ENCODE peak calls at places on chromosomes 16 and 17, in seven cellular contexts. One of them, this sample, is unnamed.

GRCh38 chr16:31664683-31665482 is 137.2 kb downstream of the AHSP start:
- DNase-seq in occipital lobe: no peak
- DNase-seq in stimulated activated CD4-positive, alpha-beta T cell treated with anti-CD3 and anti-CD28 coated beads, Interleukin-4, amount 100 ng/mL, for 24 hours: no peak
- DNase-seq in nucleus accumbens: no peak
- DNase-seq in amniotic stem cell: no peak
- DNase-seq in EL: peak
- DNase-seq in GM13977: no peak
- DNase-seq in this sample: no peak

GRCh38 chr16:4200000-4200780 is 41.7 kb downstream of the SRL start:
- DNase-seq in EL: peak
- DNase-seq in GM13977: no peak
- DNase-seq in nucleus accumbens: peak
- DNase-seq in stimulated activated CD4-positive, alpha-beta T cell treated with anti-CD3 and anti-CD28 coated beads, Interleukin-4, amount 100 ng/mL, for 24 hours: peak
- DNase-seq in occipital lobe: no peak
- DNase-seq in amniotic stem cell: peak
- DNase-seq in this sample: peak

GRCh38 chr17:40953876-40954275 is 12.9 kb downstream of the KRT39 start:
- DNase-seq in amniotic stem cell: no peak
- DNase-seq in GM13977: no peak
- DNase-seq in occipital lobe: no peak
- DNase-seq in nucleus accumbens: no peak
- DNase-seq in stimulated activated CD4-positive, alpha-beta T cell treated with anti-CD3 and anti-CD28 coated beads, Interleukin-4, amount 100 ng/mL, for 24 hours: peak
- DNase-seq in EL: peak
- DNase-seq in this sample: no peak

GRCh38 chr16:53369921-53370320 is 64.3 kb upstream of the RBL2 start:
- DNase-seq in stimulated activated CD4-positive, alpha-beta T cell treated with anti-CD3 and anti-CD28 coated beads, Interleukin-4, amount 100 ng/mL, for 24 hours: no peak
- DNase-seq in occipital lobe: no peak
- DNase-seq in amniotic stem cell: no peak
- DNase-seq in GM13977: no peak
- DNase-seq in nucleus accumbens: no peak
- DNase-seq in EL: peak
- DNase-seq in this sample: peak

GRCh38 chr17:49566668-49567071 is 9.0 kb upstream of the NXPH3 start:
- DNase-seq in occipital lobe: no peak
- DNase-seq in EL: no peak
- DNase-seq in GM13977: no peak
- DNase-seq in stimulated activated CD4-positive, alpha-beta T cell treated with anti-CD3 and anti-CD28 coated beads, Interleukin-4, amount 100 ng/mL, for 24 hours: no peak
- DNase-seq in amniotic stem cell: no peak
- DNase-seq in nucleus accumbens: no peak
- DNase-seq in this sample: no peak

GRCh38 chr17:8960325-8961144 is 5.0 kb downstream of the PIK3R5 start:
- DNase-seq in amniotic stem cell: no peak
- DNase-seq in GM13977: no peak
- DNase-seq in stimulated activated CD4-positive, alpha-beta T cell treated with anti-CD3 and anti-CD28 coated beads, Interleukin-4, amount 100 ng/mL, for 24 hours: no peak
- DNase-seq in EL: no peak
- DNase-seq in nucleus accumbens: no peak
- DNase-seq in occipital lobe: no peak
- DNase-seq in this sample: no peak

GRCh38 chr16:51592013-51592501 is 441.0 kb upstream of the SALL1 start:
- DNase-seq in EL: no peak
- DNase-seq in occipital lobe: no peak
- DNase-seq in nucleus accumbens: no peak
- DNase-seq in amniotic stem cell: no peak
- DNase-seq in stimulated activated CD4-positive, alpha-beta T cell treated with anti-CD3 and anti-CD28 coated beads, Interleukin-4, amount 100 ng/mL, for 24 hours: no peak
- DNase-seq in GM13977: no peak
- DNase-seq in this sample: no peak

GRCh38 chr17:67850991-67851631 is 25.8 kb downstream of the BPTF start:
- DNase-seq in amniotic stem cell: no peak
- DNase-seq in EL: no peak
- DNase-seq in occipital lobe: no peak
- DNase-seq in GM13977: no peak
- DNase-seq in nucleus accumbens: no peak
- DNase-seq in stimulated activated CD4-positive, alpha-beta T cell treated with anti-CD3 and anti-CD28 coated beads, Interleukin-4, amount 100 ng/mL, for 24 hours: no peak
- DNase-seq in this sample: no peak

GRCh38 chr16:64534180-64534780 is 587.6 kb downstream of the CDH11 start:
- DNase-seq in occipital lobe: no peak
- DNase-seq in nucleus accumbens: no peak
- DNase-seq in GM13977: no peak
- DNase-seq in EL: no peak
- DNase-seq in amniotic stem cell: no peak
- DNase-seq in stimulated activated CD4-positive, alpha-beta T cell treated with anti-CD3 and anti-CD28 coated beads, Interleukin-4, amount 100 ng/mL, for 24 hours: no peak
- DNase-seq in this sample: no peak

GRCh38 chr16:85231959-85232358 is 119.7 kb upstream of the CIBAR2 start:
- DNase-seq in nucleus accumbens: no peak
- DNase-seq in EL: no peak
- DNase-seq in amniotic stem cell: no peak
- DNase-seq in GM13977: no peak
- DNase-seq in occipital lobe: no peak
- DNase-seq in stimulated activated CD4-positive, alpha-beta T cell treated with anti-CD3 and anti-CD28 coated beads, Interleukin-4, amount 100 ng/mL, for 24 hours: no peak
- DNase-seq in this sample: no peak

GRCh38 chr17:78174870-78175642 is 6.7 kb downstream of the SYNGR2 start:
- DNase-seq in GM13977: no peak
- DNase-seq in EL: no peak
- DNase-seq in amniotic stem cell: no peak
- DNase-seq in nucleus accumbens: no peak
- DNase-seq in stimulated activated CD4-positive, alpha-beta T cell treated with anti-CD3 and anti-CD28 coated beads, Interleukin-4, amount 100 ng/mL, for 24 hours: no peak
- DNase-seq in occipital lobe: no peak
- DNase-seq in this sample: no peak

GRCh38 chr16:38941-39892 is 14.2 kb downstream of the POLR3K start:
- DNase-seq in nucleus accumbens: no peak
- DNase-seq in amniotic stem cell: no peak
- DNase-seq in EL: no peak
- DNase-seq in GM13977: peak
- DNase-seq in stimulated activated CD4-positive, alpha-beta T cell treated with anti-CD3 and anti-CD28 coated beads, Interleukin-4, amount 100 ng/mL, for 24 hours: peak
- DNase-seq in occipital lobe: no peak
- DNase-seq in this sample: peak

GRCh38 chr17:73508931-73509605 is 135.2 kb downstream of the SDK2 start:
- DNase-seq in EL: no peak
- DNase-seq in stimulated activated CD4-positive, alpha-beta T cell treated with anti-CD3 and anti-CD28 coated beads, Interleukin-4, amount 100 ng/mL, for 24 hours: no peak
- DNase-seq in GM13977: no peak
- DNase-seq in nucleus accumbens: no peak
- DNase-seq in amniotic stem cell: no peak
- DNase-seq in occipital lobe: no peak
- DNase-seq in this sample: no peak

GRCh38 chr17:59375858-59376257 is 44.4 kb downstream of the YPEL2 start:
- DNase-seq in nucleus accumbens: no peak
- DNase-seq in EL: no peak
- DNase-seq in occipital lobe: no peak
- DNase-seq in GM13977: peak
- DNase-seq in stimulated activated CD4-positive, alpha-beta T cell treated with anti-CD3 and anti-CD28 coated beads, Interleukin-4, amount 100 ng/mL, for 24 hours: no peak
- DNase-seq in amniotic stem cell: no peak
- DNase-seq in this sample: peak

GRCh38 chr17:4872786-4873185 is 26.6 kb upstream of the C17orf107 start:
- DNase-seq in GM13977: no peak
- DNase-seq in EL: no peak
- DNase-seq in stimulated activated CD4-positive, alpha-beta T cell treated with anti-CD3 and anti-CD28 coated beads, Interleukin-4, amount 100 ng/mL, for 24 hours: no peak
- DNase-seq in occipital lobe: no peak
- DNase-seq in amniotic stem cell: no peak
- DNase-seq in nucleus accumbens: peak
- DNase-seq in this sample: peak

GRCh38 chr17:60134396-60135159 is 15.2 kb upstream of the CA4 start:
- DNase-seq in nucleus accumbens: no peak
- DNase-seq in amniotic stem cell: peak
- DNase-seq in GM13977: no peak
- DNase-seq in stimulated activated CD4-positive, alpha-beta T cell treated with anti-CD3 and anti-CD28 coated beads, Interleukin-4, amount 100 ng/mL, for 24 hours: no peak
- DNase-seq in occipital lobe: no peak
- DNase-seq in EL: peak
- DNase-seq in this sample: peak

GRCh38 chr17:77375917-77376651 is 235.3 kb downstream of the SEC14L1 start:
- DNase-seq in occipital lobe: no peak
- DNase-seq in nucleus accumbens: no peak
- DNase-seq in stimulated activated CD4-positive, alpha-beta T cell treated with anti-CD3 and anti-CD28 coated beads, Interleukin-4, amount 100 ng/mL, for 24 hours: peak
- DNase-seq in EL: peak
- DNase-seq in amniotic stem cell: peak
- DNase-seq in GM13977: peak
- DNase-seq in this sample: no peak

GRCh38 chr16:67014641-67015315 is 14.2 kb upstream of the CBFB start:
- DNase-seq in occipital lobe: no peak
- DNase-seq in GM13977: no peak
- DNase-seq in amniotic stem cell: no peak
- DNase-seq in stimulated activated CD4-positive, alpha-beta T cell treated with anti-CD3 and anti-CD28 coated beads, Interleukin-4, amount 100 ng/mL, for 24 hours: no peak
- DNase-seq in nucleus accumbens: no peak
- DNase-seq in EL: no peak
- DNase-seq in this sample: no peak

GRCh38 chr17:78793968-78794367 is 11.9 kb upstream of the CYTH1 start:
- DNase-seq in amniotic stem cell: no peak
- DNase-seq in nucleus accumbens: no peak
- DNase-seq in stimulated activated CD4-positive, alpha-beta T cell treated with anti-CD3 and anti-CD28 coated beads, Interleukin-4, amount 100 ng/mL, for 24 hours: no peak
- DNase-seq in occipital lobe: no peak
- DNase-seq in GM13977: no peak
- DNase-seq in EL: no peak
- DNase-seq in this sample: no peak

GRCh38 chr16:62149646-62150045 is 113.4 kb upstream of the CDH8 start:
- DNase-seq in nucleus accumbens: no peak
- DNase-seq in EL: no peak
- DNase-seq in GM13977: no peak
- DNase-seq in stimulated activated CD4-positive, alpha-beta T cell treated with anti-CD3 and anti-CD28 coated beads, Interleukin-4, amount 100 ng/mL, for 24 hours: no peak
- DNase-seq in amniotic stem cell: no peak
- DNase-seq in occipital lobe: no peak
- DNase-seq in this sample: no peak

GRCh38 chr17:62892870-62893338 is 73.1 kb upstream of the TANC2 start:
- DNase-seq in GM13977: no peak
- DNase-seq in nucleus accumbens: no peak
- DNase-seq in occipital lobe: no peak
- DNase-seq in stimulated activated CD4-positive, alpha-beta T cell treated with anti-CD3 and anti-CD28 coated beads, Interleukin-4, amount 100 ng/mL, for 24 hours: peak
- DNase-seq in amniotic stem cell: no peak
- DNase-seq in EL: peak
- DNase-seq in this sample: peak

GRCh38 chr17:8537734-8538133 is 92.8 kb downstream of the MYH10 start:
- DNase-seq in nucleus accumbens: no peak
- DNase-seq in GM13977: no peak
- DNase-seq in occipital lobe: no peak
- DNase-seq in stimulated activated CD4-positive, alpha-beta T cell treated with anti-CD3 and anti-CD28 coated beads, Interleukin-4, amount 100 ng/mL, for 24 hours: no peak
- DNase-seq in EL: no peak
- DNase-seq in amniotic stem cell: no peak
- DNase-seq in this sample: no peak

GRCh38 chr16:48126801-48127644 is 28.8 kb downstream of the ABCC12 start:
- DNase-seq in stimulated activated CD4-positive, alpha-beta T cell treated with anti-CD3 and anti-CD28 coated beads, Interleukin-4, amount 100 ng/mL, for 24 hours: no peak
- DNase-seq in EL: peak
- DNase-seq in nucleus accumbens: no peak
- DNase-seq in occipital lobe: peak
- DNase-seq in GM13977: no peak
- DNase-seq in amniotic stem cell: peak
- DNase-seq in this sample: peak

GRCh38 chr17:7849185-7850117 is 5.4 kb upstream of the TMEM88 start:
- DNase-seq in occipital lobe: no peak
- DNase-seq in amniotic stem cell: no peak
- DNase-seq in nucleus accumbens: no peak
- DNase-seq in stimulated activated CD4-positive, alpha-beta T cell treated with anti-CD3 and anti-CD28 coated beads, Interleukin-4, amount 100 ng/mL, for 24 hours: no peak
- DNase-seq in EL: no peak
- DNase-seq in GM13977: no peak
- DNase-seq in this sample: no peak

GRCh38 chr17:74314877-74315276 is 11.1 kb upstream of the KIF19 start:
- DNase-seq in nucleus accumbens: no peak
- DNase-seq in amniotic stem cell: no peak
- DNase-seq in GM13977: no peak
- DNase-seq in EL: no peak
- DNase-seq in stimulated activated CD4-positive, alpha-beta T cell treated with anti-CD3 and anti-CD28 coated beads, Interleukin-4, amount 100 ng/mL, for 24 hours: no peak
- DNase-seq in occipital lobe: no peak
- DNase-seq in this sample: no peak

GRCh38 chr17:31008374-31009035 is 37.7 kb downstream of the RNF135 start:
- DNase-seq in amniotic stem cell: no peak
- DNase-seq in GM13977: peak
- DNase-seq in nucleus accumbens: peak
- DNase-seq in stimulated activated CD4-positive, alpha-beta T cell treated with anti-CD3 and anti-CD28 coated beads, Interleukin-4, amount 100 ng/mL, for 24 hours: peak
- DNase-seq in EL: peak
- DNase-seq in occipital lobe: peak
- DNase-seq in this sample: peak

GRCh38 chr16:4944333-4945281 is 7.7 kb upstream of the PPL start:
- DNase-seq in amniotic stem cell: peak
- DNase-seq in EL: peak
- DNase-seq in nucleus accumbens: no peak
- DNase-seq in GM13977: no peak
- DNase-seq in stimulated activated CD4-positive, alpha-beta T cell treated with anti-CD3 and anti-CD28 coated beads, Interleukin-4, amount 100 ng/mL, for 24 hours: no peak
- DNase-seq in occipital lobe: peak
- DNase-seq in this sample: peak

GRCh38 chr16:85637808-85638186 is 24.7 kb downstream of the GSE1 start:
- DNase-seq in stimulated activated CD4-positive, alpha-beta T cell treated with anti-CD3 and anti-CD28 coated beads, Interleukin-4, amount 100 ng/mL, for 24 hours: no peak
- DNase-seq in occipital lobe: no peak
- DNase-seq in GM13977: no peak
- DNase-seq in nucleus accumbens: no peak
- DNase-seq in EL: no peak
- DNase-seq in amniotic stem cell: no peak
- DNase-seq in this sample: no peak

GRCh38 chr16:57612494-57612893 is 15.9 kb upstream of the ADGRG1 start:
- DNase-seq in occipital lobe: no peak
- DNase-seq in GM13977: no peak
- DNase-seq in EL: no peak
- DNase-seq in nucleus accumbens: no peak
- DNase-seq in amniotic stem cell: no peak
- DNase-seq in stimulated activated CD4-positive, alpha-beta T cell treated with anti-CD3 and anti-CD28 coated beads, Interleukin-4, amount 100 ng/mL, for 24 hours: no peak
- DNase-seq in this sample: no peak

GRCh38 chr17:40098846-40099626 is 1.4 kb downstream of the NR1D1 start:
- DNase-seq in stimulated activated CD4-positive, alpha-beta T cell treated with anti-CD3 and anti-CD28 coated beads, Interleukin-4, amount 100 ng/mL, for 24 hours: peak
- DNase-seq in GM13977: peak
- DNase-seq in amniotic stem cell: peak
- DNase-seq in nucleus accumbens: peak
- DNase-seq in EL: peak
- DNase-seq in occipital lobe: peak
- DNase-seq in this sample: peak

GRCh38 chr16:88076211-88076931 is 125.1 kb downstream of the BANP start:
- DNase-seq in GM13977: no peak
- DNase-seq in nucleus accumbens: no peak
- DNase-seq in amniotic stem cell: no peak
- DNase-seq in stimulated activated CD4-positive, alpha-beta T cell treated with anti-CD3 and anti-CD28 coated beads, Interleukin-4, amount 100 ng/mL, for 24 hours: no peak
- DNase-seq in EL: no peak
- DNase-seq in occipital lobe: no peak
- DNase-seq in this sample: no peak

GRCh38 chr16:1074379-1074649 is 1.8 kb downstream of the SSTR5 start:
- DNase-seq in amniotic stem cell: no peak
- DNase-seq in EL: no peak
- DNase-seq in GM13977: no peak
- DNase-seq in occipital lobe: no peak
- DNase-seq in nucleus accumbens: no peak
- DNase-seq in stimulated activated CD4-positive, alpha-beta T cell treated with anti-CD3 and anti-CD28 coated beads, Interleukin-4, amount 100 ng/mL, for 24 hours: no peak
- DNase-seq in this sample: no peak

GRCh38 chr16:71626858-71627213 is 852 bp downstream of the MARVELD3 start:
- DNase-seq in EL: no peak
- DNase-seq in stimulated activated CD4-positive, alpha-beta T cell treated with anti-CD3 and anti-CD28 coated beads, Interleukin-4, amount 100 ng/mL, for 24 hours: no peak
- DNase-seq in occipital lobe: no peak
- DNase-seq in nucleus accumbens: no peak
- DNase-seq in GM13977: no peak
- DNase-seq in amniotic stem cell: no peak
- DNase-seq in this sample: no peak

GRCh38 chr16:28981517-28981916 is 3.3 kb upstream of the LAT start:
- DNase-seq in amniotic stem cell: no peak
- DNase-seq in EL: no peak
- DNase-seq in stimulated activated CD4-positive, alpha-beta T cell treated with anti-CD3 and anti-CD28 coated beads, Interleukin-4, amount 100 ng/mL, for 24 hours: peak
- DNase-seq in occipital lobe: no peak
- DNase-seq in GM13977: peak
- DNase-seq in nucleus accumbens: no peak
- DNase-seq in this sample: peak

GRCh38 chr16:50680907-50681885 is at the start of gene SNX20:
- DNase-seq in amniotic stem cell: no peak
- DNase-seq in GM13977: peak
- DNase-seq in stimulated activated CD4-positive, alpha-beta T cell treated with anti-CD3 and anti-CD28 coated beads, Interleukin-4, amount 100 ng/mL, for 24 hours: peak
- DNase-seq in EL: no peak
- DNase-seq in nucleus accumbens: no peak
- DNase-seq in occipital lobe: no peak
- DNase-seq in this sample: peak

GRCh38 chr16:10987361-10988163 is 43.2 kb downstream of the CLEC16A start:
- DNase-seq in stimulated activated CD4-positive, alpha-beta T cell treated with anti-CD3 and anti-CD28 coated beads, Interleukin-4, amount 100 ng/mL, for 24 hours: no peak
- DNase-seq in occipital lobe: no peak
- DNase-seq in EL: no peak
- DNase-seq in nucleus accumbens: no peak
- DNase-seq in GM13977: no peak
- DNase-seq in amniotic stem cell: no peak
- DNase-seq in this sample: no peak

GRCh38 chr16:10862432-10862831 is 14.6 kb upstream of the CIITA start:
- DNase-seq in nucleus accumbens: no peak
- DNase-seq in occipital lobe: no peak
- DNase-seq in GM13977: no peak
- DNase-seq in stimulated activated CD4-positive, alpha-beta T cell treated with anti-CD3 and anti-CD28 coated beads, Interleukin-4, amount 100 ng/mL, for 24 hours: no peak
- DNase-seq in EL: peak
- DNase-seq in amniotic stem cell: no peak
- DNase-seq in this sample: peak

GRCh38 chr17:42067371-42068180 is 17.2 kb upstream of the C17orf113 start:
- DNase-seq in GM13977: peak
- DNase-seq in nucleus accumbens: peak
- DNase-seq in EL: peak
- DNase-seq in occipital lobe: peak
- DNase-seq in stimulated activated CD4-positive, alpha-beta T cell treated with anti-CD3 and anti-CD28 coated beads, Interleukin-4, amount 100 ng/mL, for 24 hours: peak
- DNase-seq in amniotic stem cell: no peak
- DNase-seq in this sample: peak